ENCODE peak calls at places on chromosomes 1 and 21, in four cellular contexts. Q, R, L and Y are unnamed samples.

GRCh38 chr1:228082975-228083870 is 715 bp downstream of the ARF1 start:
- DNase-seq in R (no peak), Q (no peak), L (no peak), Y (peak)

GRCh38 chr1:203127672-203128611 is at the start of gene ADORA1:
- DNase-seq in Q (peak), L (peak), R (peak), Y (peak)

GRCh38 chr1:1270813-1271212 is 2.8 kb downstream of the UBE2J2 start:
- DNase-seq in R (no peak), Q (no peak), L (no peak), Y (no peak)

GRCh38 chr1:204104331-204105222 is 31.7 kb downstream of the SOX13 start:
- DNase-seq in L (peak), R (peak), Q (no peak), Y (no peak)

GRCh38 chr1:153789478-153790148 is 14.4 kb downstream of the SLC27A3 start:
- DNase-seq in Q (no peak), L (no peak), R (no peak), Y (no peak)

GRCh38 chr21:42237577-42237976 is 18.6 kb downstream of the ABCG1 start:
- DNase-seq in Q (no peak), R (no peak), L (no peak), Y (no peak)

GRCh38 chr1:197180252-197180878 is 33.9 kb upstream of the ASPM start:
- DNase-seq in R (no peak), Q (peak), L (peak), Y (peak)

GRCh38 chr1:201614262-201615015 is 75.5 kb downstream of the NAV1 start:
- DNase-seq in R (no peak), L (peak), Q (no peak), Y (no peak)

GRCh38 chr1:2432519-2432918 is 20.2 kb upstream of the PEX10 start:
- DNase-seq in R (no peak), Q (no peak), L (no peak), Y (no peak)

GRCh38 chr1:167617100-167617949 is 12.7 kb upstream of the RCSD1 start:
- DNase-seq in R (no peak), Q (no peak), L (peak), Y (no peak)

GRCh38 chr1:44792736-44793502 is 4.9 kb upstream of the BEST4 start:
- DNase-seq in Q (peak), R (no peak), L (no peak), Y (peak)

GRCh38 chr1:31203215-31203614 is 36.5 kb downstream of the NKAIN1 start:
- DNase-seq in L (no peak), Q (no peak), R (no peak), Y (no peak)

GRCh38 chr1:208990456-208990855 is 593.1 kb upstream of the CAMK1G start:
- DNase-seq in R (no peak), L (no peak), Q (no peak), Y (no peak)

GRCh38 chr21:25360593-25360992 is 246.7 kb downstream of the MRPL39 start:
- DNase-seq in R (no peak), Q (no peak), L (no peak), Y (peak)

GRCh38 chr21:36450511-36450910 is 29.4 kb downstream of the CLDN14 start:
- DNase-seq in R (no peak), L (no peak), Q (no peak), Y (no peak)

GRCh38 chr1:232629250-232630046 is 485 bp downstream of the SIPA1L2 start:
- DNase-seq in R (no peak), Q (peak), L (no peak), Y (peak)

GRCh38 chr21:44427241-44428120 is 27.8 kb upstream of the LRRC3 start:
- DNase-seq in R (no peak), L (no peak), Q (no peak), Y (no peak)

GRCh38 chr1:71304125-71304524 is 223.3 kb upstream of the ZRANB2 start:
- DNase-seq in Q (no peak), L (no peak), R (no peak), Y (no peak)

GRCh38 chr1:227437495-227438008 is 119.3 kb upstream of the CDC42BPA start:
- DNase-seq in L (peak), Q (peak), R (no peak), Y (peak)

GRCh38 chr1:110032327-110032726 is 2.1 kb upstream of the STRIP1 start:
- DNase-seq in L (no peak), Q (no peak), R (no peak), Y (no peak)

GRCh38 chr1:155320661-155321576 is at the start of gene RUSC1:
- DNase-seq in R (no peak), Q (no peak), L (peak), Y (peak)

GRCh38 chr1:204313675-204314074 is 46.1 kb downstream of the PLEKHA6 start:
- DNase-seq in R (no peak), Q (no peak), L (no peak), Y (no peak)

GRCh38 chr1:1306070-1306660 is 1.6 kb downstream of the ACAP3 start:
- DNase-seq in R (no peak), L (no peak), Q (no peak), Y (peak)

GRCh38 chr1:11524465-11525150 is 45.7 kb downstream of the DISP3 start:
- DNase-seq in Q (no peak), R (no peak), L (no peak), Y (no peak)

GRCh38 chr1:85297855-85298629 is 21.6 kb upstream of the BCL10 start:
- DNase-seq in Q (no peak), L (peak), R (peak), Y (peak)

GRCh38 chr21:32727478-32727727 is 410 bp downstream of the SYNJ1 start:
- DNase-seq in Q (no peak), L (no peak), R (no peak), Y (no peak)

GRCh38 chr1:56411484-56412180 is 167.7 kb downstream of the PLPP3 start:
- DNase-seq in Q (no peak), L (no peak), R (no peak), Y (no peak)

GRCh38 chr1:204408074-204408507 is 3.5 kb downstream of the PPP1R15B start:
- DNase-seq in L (peak), Q (peak), R (peak), Y (peak)